ENCODE peak calls at places on chromosomes 16 and 17, in four cellular contexts. A is IMR-90, R is endothelial cell of umbilical vein, N is GM12878. W is an unnamed sample.

GRCh38 chr16:66695935-66696668 is 441 bp downstream of the CMTM4 start:
- DNase-seq in A (no peak), N (no peak), R (peak), W (peak)

GRCh38 chr16:49026566-49026965 is 255.1 kb downstream of the CBLN1 start:
- DNase-seq in N (no peak), R (no peak), A (no peak), W (no peak)

GRCh38 chr17:64787255-64787920 is 125.3 kb upstream of the SMURF2 start:
- DNase-seq in N (no peak), R (no peak), A (no peak), W (no peak)

GRCh38 chr17:36703860-36704266 is 102.5 kb downstream of the MRM1 start:
- DNase-seq in N (no peak), A (peak), R (peak), W (peak)

GRCh38 chr16:53519417-53520091 is 16.5 kb upstream of the AKTIP start:
- DNase-seq in N (no peak), A (no peak), R (no peak), W (no peak)

GRCh38 chr16:87979352-87979751 is 28.1 kb downstream of the BANP start:
- DNase-seq in R (no peak), N (no peak), A (no peak), W (no peak)

GRCh38 chr16:69937465-69937951 is 13.6 kb upstream of the CLEC18A start:
- DNase-seq in A (no peak), N (no peak), R (no peak), W (peak)

GRCh38 chr17:58513913-58514794 is at the start of gene MTMR4:
- DNase-seq in N (no peak), R (peak), A (peak), W (peak)

GRCh38 chr17:64661981-64662773 is at the start of gene SMURF2:
- DNase-seq in N (no peak), A (peak), R (peak), W (peak)

GRCh38 chr17:59572301-59572924 is 7.0 kb downstream of the DHX40 start:
- DNase-seq in R (no peak), A (peak), N (no peak), W (no peak)

GRCh38 chr17:8872036-8872704 is 4.7 kb upstream of the PIK3R6 start:
- DNase-seq in N (no peak), A (no peak), R (no peak), W (no peak)
- TF ChIP-seq FOS in N (no peak), A (no peak), R (no peak), W (no peak)

DNA sequence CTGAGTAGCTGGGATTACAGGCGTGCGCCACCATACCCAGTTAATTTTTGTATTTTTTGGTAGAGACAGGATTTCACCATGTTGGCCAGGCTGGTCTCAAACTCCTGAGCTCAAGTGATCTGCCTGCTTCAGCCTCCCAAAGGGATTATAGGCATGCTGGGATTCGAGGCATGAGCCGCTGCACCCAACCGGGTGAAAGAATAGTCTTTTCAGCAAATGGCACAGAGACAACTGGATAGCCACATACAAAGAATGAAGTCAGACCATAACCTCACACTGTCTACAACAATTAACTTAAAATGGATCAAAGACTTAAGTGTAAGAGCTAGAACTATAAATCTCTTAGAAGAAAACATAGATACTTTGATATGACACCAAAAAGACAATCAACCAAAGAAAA is 67.6 kb downstream of the TBC1D16 start:
- DNase-seq in N (no peak), R (no peak), A (no peak), W (no peak)
- TF ChIP-seq FOS in N (no peak), R (no peak), A (no peak), W (no peak)

DNA sequence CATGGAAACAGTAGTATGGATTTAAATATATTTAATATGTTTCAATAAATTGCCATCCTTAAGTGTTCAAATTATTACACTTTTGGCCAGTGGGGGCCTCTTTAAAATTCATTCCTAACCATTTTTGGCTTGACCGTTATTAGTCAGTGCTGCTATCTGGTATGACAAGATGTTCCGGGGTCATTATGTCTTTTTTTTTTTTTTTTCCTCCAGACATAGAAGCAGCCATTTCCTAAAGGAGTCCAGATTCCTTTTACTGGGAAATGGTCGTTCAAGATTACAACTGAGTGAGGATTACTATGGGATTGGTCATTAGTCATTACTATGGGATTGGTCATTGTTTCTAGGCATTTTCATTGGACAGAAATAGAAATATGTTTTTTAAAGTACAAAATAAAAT is 53.4 kb downstream of the NF1 start:
- DNase-seq in A (peak), R (no peak), N (no peak), W (peak)
- TF ChIP-seq FOS in A (no peak), R (no peak), N (no peak), W (no peak)

GRCh38 chr17:81510524-81510797 is 2.1 kb downstream of the ACTG1 start:
- DNase-seq in A (no peak), N (no peak), R (no peak), W (no peak)

GRCh38 chr17:81509048-81509686 is 3.4 kb downstream of the ACTG1 start:
- DNase-seq in N (no peak), R (peak), A (no peak), W (no peak)

GRCh38 chr17:81510798-81511549 is 1.6 kb downstream of the ACTG1 start:
- DNase-seq in N (no peak), R (peak), A (no peak), W (no peak)

GRCh38 chr17:81508639-81509047 is 4.0 kb downstream of the ACTG1 start:
- DNase-seq in A (peak), N (no peak), R (peak), W (no peak)

GRCh38 chr17:81509687-81510523 is 2.7 kb downstream of the ACTG1 start:
- DNase-seq in N (no peak), A (no peak), R (peak), W (no peak)
- TF ChIP-seq FOS in N (no peak), A (no peak), R (no peak), W (no peak)

GRCh38 chr16:81105946-81106345 is 9.8 kb upstream of the GCSH start:
- DNase-seq in R (no peak), A (no peak), N (no peak), W (no peak)

GRCh38 chr16:81112453-81112852 is 16.3 kb upstream of the GCSH start:
- DNase-seq in A (no peak), N (no peak), R (no peak), W (no peak)

GRCh38 chr16:81106826-81107503 is 10.8 kb upstream of the GCSH start:
- DNase-seq in A (no peak), R (no peak), N (no peak), W (no peak)

GRCh38 chr16:81101702-81102101 is 5.5 kb upstream of the GCSH start:
- DNase-seq in N (no peak), A (no peak), R (no peak), W (no peak)

GRCh38 chr16:81107506-81107905 is 11.3 kb upstream of the GCSH start:
- DNase-seq in N (no peak), R (no peak), A (no peak), W (no peak)
- TF ChIP-seq FOS in N (no peak), R (no peak), A (no peak), W (no peak)

W was measured in K562.